ENCODE peak calls at places on chromosome X, in six cellular contexts. S is stimulated activated CD8-positive, alpha-beta memory T cell treated with anti-CD3 and anti-CD28 coated beads, Interleukin-2, amount 100 ng/mL, for 48 hours; K is progenitor cell of endocrine pancreas; D is ecto neural progenitor cell; X is GM13976; N is ovary. Y is an unnamed sample.

GRCh38 chrX:22134681-22135080 is 102.6 kb downstream of the PHEX start:
- DNase-seq in S (no peak), K (no peak), D (no peak), X (no peak), N (no peak), Y (no peak)

GRCh38 chrX:154596290-154596929 is 11.5 kb downstream of the CTAG1A start:
- DNase-seq in S (no peak), K (no peak), D (peak), X (no peak), N (peak), Y (peak)

GRCh38 chrX:23810279-23810678 is 27.3 kb downstream of the SAT1 start:
- DNase-seq in S (no peak), K (no peak), D (no peak), X (no peak), N (no peak), Y (no peak)

GRCh38 chrX:104307341-104307740 is 52.6 kb upstream of the ESX1 start:
- DNase-seq in S (no peak), K (no peak), D (no peak), X (no peak), N (no peak), Y (no peak)

GRCh38 chrX:115339441-115340025 is 50.0 kb downstream of the LUZP4 start:
- DNase-seq in S (no peak), K (no peak), D (no peak), X (no peak), N (no peak), Y (no peak)

GRCh38 chrX:9785944-9786741 is at the start of gene SHROOM2:
- DNase-seq in S (no peak), K (peak), D (peak), X (no peak), N (peak), Y (peak)

GRCh38 chrX:20372533-20372932 is 105.8 kb upstream of the RPS6KA3 start:
- DNase-seq in S (no peak), K (no peak), D (no peak), X (no peak), N (no peak), Y (no peak)

GRCh38 chrX:151396042-151396826 is 772 bp upstream of the VMA21 start:
- DNase-seq in S (no peak), K (no peak), D (no peak), X (peak), N (peak), Y (no peak)

Y was measured in WTC11.